ENCODE peak calls at places on chromosomes 3 and 15, in five cellular contexts. C is SK-N-SH, B is brain microvascular endothelial cell, J is A549, Z is RWPE2. W is an unnamed sample.

GRCh38 chr3:183161552-183162345 is 785 bp downstream of the LAMP3 start:
- DNase-seq in C (no peak), B (no peak), Z (no peak), J (no peak), W (no peak)

GRCh38 chr3:15983693-15984092 is 185.9 kb upstream of the ANKRD28 start:
- DNase-seq in Z (no peak), B (no peak), C (no peak), J (no peak), W (peak)

GRCh38 chr15:100721758-100722550 is 119.6 kb downstream of the ASB7 start:
- DNase-seq in B (peak), J (peak), C (no peak), Z (peak), W (peak)

GRCh38 chr15:99961011-99961441 is 227.8 kb upstream of the LYSMD4 start:
- DNase-seq in J (no peak), B (peak), Z (peak), C (no peak), W (no peak)

GRCh38 chr15:42846647-42847046 is 73.9 kb downstream of the TTBK2 start:
- DNase-seq in B (no peak), Z (no peak), J (no peak), C (no peak), W (no peak)

GRCh38 chr3:7630925-7631324 is 770.0 kb downstream of the GRM7 start:
- DNase-seq in C (peak), Z (no peak), B (peak), J (no peak), W (no peak)

GRCh38 chr3:115363071-115363470 is 216.0 kb upstream of the ZBTB20 start:
- DNase-seq in Z (no peak), J (no peak), B (no peak), C (no peak), W (no peak)

GRCh38 chr3:161096771-161097367 is 8.3 kb downstream of the B3GALNT1 start:
- DNase-seq in B (no peak), C (peak), Z (no peak), J (peak), W (no peak)

GRCh38 chr3:89762360-89762759 is 654.9 kb downstream of the EPHA3 start:
- DNase-seq in B (no peak), C (no peak), J (no peak), Z (no peak), W (no peak)

GRCh38 chr3:193174137-193174536 is 66.9 kb upstream of the PLAAT1 start:
- DNase-seq in Z (no peak), C (no peak), J (no peak), B (no peak), W (no peak)

GRCh38 chr3:120566243-120566980 is 29.7 kb upstream of the NDUFB4 start:
- DNase-seq in J (no peak), C (no peak), B (no peak), Z (no peak), W (no peak)

GRCh38 chr3:120569224-120569915 is 26.8 kb upstream of the NDUFB4 start:
- DNase-seq in B (no peak), Z (no peak), J (no peak), C (no peak), W (peak)

GRCh38 chr3:120568198-120568523 is 28.0 kb upstream of the NDUFB4 start:
- DNase-seq in J (no peak), C (no peak), Z (no peak), B (no peak), W (no peak)

GRCh38 chr3:120568624-120569023 is 27.5 kb upstream of the NDUFB4 start:
- DNase-seq in B (no peak), J (no peak), Z (no peak), C (no peak), W (peak)

GRCh38 chr3:120567370-120568197 is 28.6 kb upstream of the NDUFB4 start:
- DNase-seq in C (peak), B (peak), J (no peak), Z (no peak), W (peak)
- TF ChIP-seq CTCF in C (peak), B (peak), J (peak), Z (peak), W (peak)

GRCh38 chr3:113275876-113276580 is 64.7 kb downstream of the BOC start:
- DNase-seq in Z (no peak), C (no peak), B (peak), J (no peak), W (peak)
- TF ChIP-seq CTCF in Z (peak), C (peak), B (peak), J (no peak), W (peak)

GRCh38 chr3:189748046-189748445 is 116.9 kb downstream of the TP63 start:
- DNase-seq in B (no peak), J (no peak), C (no peak), Z (no peak), W (no peak)

GRCh38 chr3:189739396-189739795 is 108.2 kb downstream of the TP63 start:
- DNase-seq in Z (no peak), B (no peak), J (no peak), C (no peak), W (no peak)

GRCh38 chr3:189745622-189746021 is 114.4 kb downstream of the TP63 start:
- DNase-seq in Z (no peak), J (no peak), B (no peak), C (no peak), W (no peak)

GRCh38 chr3:189744235-189744634 is 113.0 kb downstream of the TP63 start:
- DNase-seq in B (no peak), J (no peak), Z (no peak), C (no peak), W (no peak)
- TF ChIP-seq CTCF in B (peak), J (no peak), Z (no peak), C (peak), W (no peak)

DNA sequence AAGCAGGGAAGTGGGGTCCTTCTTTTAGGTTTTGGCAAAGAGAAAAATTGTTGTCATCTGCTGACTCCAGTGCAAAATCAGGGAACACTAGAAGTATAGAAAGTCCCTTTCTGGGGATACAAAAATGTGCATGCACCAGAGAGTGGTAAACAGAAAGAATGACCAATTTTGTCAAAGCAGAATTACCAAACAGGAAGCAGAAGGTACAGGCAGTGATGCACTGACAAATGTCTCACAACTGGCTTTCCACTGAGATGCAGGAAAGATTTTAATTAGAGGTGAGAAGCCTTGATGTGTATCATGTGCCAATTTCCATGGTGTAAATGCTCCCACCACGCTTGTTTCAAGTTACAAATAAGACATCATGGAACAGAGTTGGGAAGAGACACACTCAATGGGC is 66.0 kb downstream of the TRIM69 start:
- DNase-seq in J (no peak), Z (no peak), B (no peak), C (no peak), W (no peak)
- TF ChIP-seq CTCF in J (no peak), Z (no peak), B (no peak), C (no peak), W (no peak)

GRCh38 chr3:32684800-32685603 is at the start of gene CNOT10:
- DNase-seq in B (peak), Z (peak), C (peak), J (peak), W (peak)
- TF ChIP-seq CTCF in B (peak), Z (no peak), C (peak), J (peak), W (peak)

DNA sequence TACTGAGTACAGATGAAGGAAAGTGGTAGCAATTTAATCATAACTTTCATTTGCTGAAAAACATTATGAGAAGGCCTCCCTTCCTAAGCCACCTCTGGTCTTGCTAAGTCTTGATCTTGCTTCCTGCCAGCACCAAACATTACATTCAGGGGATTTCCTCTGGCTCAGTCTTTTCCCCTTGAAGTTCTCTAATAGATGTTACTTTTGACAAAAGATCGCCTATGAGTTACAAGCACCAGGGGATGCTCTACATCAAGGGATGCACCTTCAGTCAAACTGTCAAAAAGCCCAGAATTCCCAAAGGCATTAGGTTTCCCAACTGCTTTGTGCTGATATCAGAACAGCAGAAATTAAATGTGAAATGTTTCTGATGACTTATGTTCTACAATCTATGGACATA is 47.3 kb downstream of the AQP9 start:
- DNase-seq in Z (no peak), C (no peak), B (no peak), J (no peak), W (no peak)
- TF ChIP-seq CTCF in Z (peak), C (peak), B (peak), J (no peak), W (peak)

DNA sequence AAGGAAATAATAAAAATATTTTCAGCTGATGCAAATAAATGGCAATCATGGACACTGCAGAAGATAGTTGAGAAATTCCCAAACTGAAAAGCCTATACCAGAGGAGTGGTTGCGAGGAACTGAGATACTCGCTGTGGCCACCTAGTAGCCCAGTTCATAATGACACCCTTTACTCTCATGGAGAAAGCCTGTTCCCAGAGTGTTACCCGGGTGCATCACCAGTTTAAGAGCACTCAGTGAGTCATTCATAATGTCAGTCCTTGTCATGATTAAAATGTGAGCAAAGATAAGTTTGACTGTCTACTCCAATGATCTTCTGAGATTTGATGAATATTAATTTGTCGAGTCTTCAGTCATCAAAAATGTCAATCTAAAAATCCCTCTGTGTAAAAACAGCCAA is 138.4 kb upstream of the LRRC3B start:
- DNase-seq in J (no peak), Z (no peak), C (peak), B (peak), W (no peak)
- TF ChIP-seq CTCF in J (no peak), Z (no peak), C (no peak), B (no peak), W (no peak)

GRCh38 chr3:13353936-13354542 is 66.1 kb downstream of the NUP210 start:
- DNase-seq in J (peak), C (peak), Z (no peak), B (peak), W (no peak)
- TF ChIP-seq CTCF in J (peak), C (peak), Z (no peak), B (peak), W (peak)

GRCh38 chr15:33201376-33202189 is 7.1 kb upstream of the FMN1 start:
- DNase-seq in Z (peak), C (peak), J (peak), B (peak), W (peak)
- TF ChIP-seq CTCF in Z (peak), C (peak), J (peak), B (peak), W (peak)

DNA sequence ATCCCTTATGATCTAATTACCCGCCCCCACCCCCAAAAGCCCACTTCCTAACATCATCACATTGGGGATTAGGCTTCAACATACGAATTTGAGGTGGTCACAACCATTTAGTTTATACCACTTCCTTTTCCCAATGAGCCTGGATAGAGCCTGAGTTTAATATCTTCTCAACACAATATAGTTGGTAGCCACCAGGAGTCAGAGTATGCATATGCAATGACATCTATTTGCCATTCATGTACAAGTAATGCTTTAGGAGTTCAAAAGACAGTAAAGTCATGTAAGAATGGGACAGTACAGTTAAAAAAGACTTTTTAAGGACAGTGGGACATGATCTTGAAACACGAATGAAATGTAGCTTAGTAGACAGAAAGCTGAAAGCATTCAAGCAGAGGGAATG is 172.4 kb downstream of the DCLK3 start:
- DNase-seq in Z (no peak), B (peak), C (no peak), J (no peak), W (peak)
- TF ChIP-seq CTCF in Z (peak), B (peak), C (peak), J (peak), W (peak)

W was measured in HFFc6.